ENCODE peak calls at places on chromosomes 16 and 17, in nine cellular contexts. P, Q, R, H, A, D, K, U and M are unnamed samples.
A peak's percentile ranks its signal among the peaks of the same experiment; 100 is the strongest.

GRCh38 chr17:7932949-7933348 is 943 bp downstream of the CNTROB start:
- DNase-seq in K (peak; percentile 67), D (no peak), R (peak; percentile 67), A (peak; percentile 49), H (peak; percentile 57), P (peak; percentile 61), U (peak; percentile 52), Q (no peak), M (no peak)

GRCh38 chr16:75385507-75386152 is 47.7 kb downstream of the CFDP1 start:
- DNase-seq in Q (no peak), U (peak; percentile 80), A (peak; percentile 76), K (peak; percentile 66), P (no peak), D (peak; percentile 36), H (no peak), R (no peak), M (no peak)

GRCh38 chr16:69366431-69366830 is 14.8 kb upstream of the TMED6 start:
- DNase-seq in Q (no peak), U (no peak), A (no peak), K (no peak), P (no peak), H (no peak), R (no peak), D (no peak), M (no peak)

GRCh38 chr16:85860413-85861094 is 38.4 kb upstream of the IRF8 start:
- DNase-seq in P (peak; percentile 14), K (no peak), R (peak; percentile 54), D (no peak), Q (no peak), A (no peak), H (no peak), U (no peak), M (no peak)

GRCh38 chr17:20281860-20282259 is 185.5 kb downstream of the LGALS9B start:
- DNase-seq in K (no peak), R (no peak), P (peak; percentile 19), D (no peak), U (peak; percentile 19), H (no peak), Q (no peak), A (no peak), M (peak; percentile 89)

GRCh38 chr17:47719411-47720152 is 13.5 kb upstream of the TBX21 start:
- DNase-seq in Q (no peak), R (no peak), A (no peak), K (no peak), P (no peak), D (no peak), H (no peak), U (peak; percentile 83), M (no peak)

GRCh38 chr17:50551884-50552283 is 4.9 kb downstream of the SPATA20 start:
- DNase-seq in R (no peak), H (no peak), K (no peak), D (no peak), P (no peak), U (no peak), Q (no peak), A (no peak), M (no peak)

GRCh38 chr16:66832190-66832589 is 1.4 kb upstream of the NAE1 start:
- DNase-seq in U (no peak), D (no peak), K (no peak), Q (no peak), A (peak; percentile 39), P (no peak), H (peak; percentile 26), R (no peak), M (no peak)

GRCh38 chr17:4838306-4838785 is 5.2 kb downstream of the MINK1 start:
- DNase-seq in D (no peak), Q (no peak), P (no peak), K (no peak), A (no peak), R (no peak), H (no peak), U (no peak), M (no peak)

GRCh38 chr17:4839965-4840892 is 7.1 kb downstream of the MINK1 start:
- DNase-seq in K (no peak), D (no peak), R (no peak), P (no peak), H (no peak), U (no peak), A (no peak), Q (no peak), M (no peak)

GRCh38 chr17:4836221-4836620 is 3.1 kb downstream of the MINK1 start:
- DNase-seq in A (no peak), H (no peak), R (no peak), K (no peak), P (no peak), D (no peak), Q (no peak), U (no peak), M (no peak)

GRCh38 chr17:4839221-4839620 is 6.1 kb downstream of the MINK1 start:
- DNase-seq in H (no peak), U (no peak), K (no peak), A (no peak), Q (no peak), D (no peak), P (no peak), R (no peak), M (no peak)

GRCh38 chr17:4837471-4838305 is 4.5 kb downstream of the MINK1 start:
- DNase-seq in R (no peak), U (no peak), K (no peak), P (no peak), A (no peak), D (peak; percentile 42), H (no peak), Q (no peak), M (no peak)
- H3K27ac ChIP-seq in R (peak overlapping the region; percentile 61), U (no peak overlapping the region), K (no peak overlapping the region), P (no peak overlapping the region), A (no peak overlapping the region), D (peak overlapping the region; percentile 67), H (no peak overlapping the region), Q (peak overlapping the region; percentile 63), M (no peak overlapping the region)

DNA sequence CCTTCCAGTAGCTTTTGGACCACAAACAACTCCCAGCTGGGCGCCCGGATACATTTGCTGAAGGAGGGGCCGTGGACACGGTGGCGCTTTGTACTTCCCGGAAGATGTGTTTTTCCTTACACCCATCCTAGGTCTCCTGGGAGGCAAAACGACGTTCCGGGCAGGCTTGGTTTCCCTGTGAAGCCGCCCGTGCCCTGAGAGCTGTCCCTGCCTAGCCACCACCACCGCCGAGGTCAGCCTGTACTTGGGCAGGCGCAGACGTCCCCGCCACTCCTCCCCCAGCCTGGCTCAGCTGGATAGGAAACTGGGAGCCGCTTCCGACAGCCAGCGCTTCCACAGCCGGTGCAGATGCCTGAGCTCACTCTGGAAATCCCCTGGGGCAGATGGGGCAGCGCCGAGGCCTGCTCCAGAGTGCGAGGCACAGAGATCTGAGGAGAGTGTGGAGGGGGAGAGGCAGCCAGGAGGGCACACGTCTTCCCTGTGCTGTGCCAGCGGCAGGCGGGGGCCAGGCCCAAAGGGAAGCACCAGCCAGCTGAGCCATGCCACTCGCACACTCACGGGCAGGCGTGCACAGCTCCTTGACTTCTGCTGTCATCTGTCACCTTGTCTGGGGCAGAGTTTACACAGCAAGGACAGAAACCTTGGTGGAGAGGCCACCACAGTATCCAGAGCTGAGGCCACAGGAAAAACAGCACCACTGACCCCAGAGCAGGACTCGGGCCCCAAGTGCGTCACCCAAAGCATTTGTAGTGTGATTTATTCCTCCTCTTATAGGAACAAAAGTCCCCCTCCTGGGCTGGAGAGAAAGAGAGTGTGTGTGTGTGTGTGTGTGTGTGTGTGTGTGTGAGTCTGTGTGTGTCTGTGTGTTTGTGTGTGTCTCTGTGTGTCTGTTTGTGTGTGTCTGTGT is 3.0 kb downstream of the RHBDF2 start:
- DNase-seq in D (peak; percentile 88), P (peak; percentile 63), Q (no peak), K (peak; percentile 68), H (peak; percentile 60), R (peak; percentile 87), A (peak; percentile 60), U (peak; percentile 84), M (peak; percentile 92)
- H3K4me3 ChIP-seq in D (peak overlapping the region; percentile 2), P (no peak overlapping the region), Q (no peak overlapping the region), K (no peak overlapping the region), H (no peak overlapping the region), R (no peak overlapping the region), A (no peak overlapping the region), U (no peak overlapping the region), M (no peak overlapping the region)

GRCh38 chr16:71449020-71449419 is 7.2 kb upstream of the TLE7 start:
- DNase-seq in R (no peak), H (no peak), D (no peak), Q (no peak), K (no peak), P (no peak), A (no peak), U (no peak), M (no peak)

GRCh38 chr16:71448274-71448866 is 6.5 kb upstream of the TLE7 start:
- DNase-seq in Q (no peak), A (no peak), K (no peak), H (no peak), U (no peak), D (no peak), R (no peak), P (no peak), M (no peak)

GRCh38 chr16:71456801-71457200 is 5.2 kb downstream of the ZNF23 start:
- DNase-seq in A (no peak), R (no peak), H (no peak), P (no peak), Q (no peak), K (no peak), D (no peak), U (no peak), M (no peak)

DNA sequence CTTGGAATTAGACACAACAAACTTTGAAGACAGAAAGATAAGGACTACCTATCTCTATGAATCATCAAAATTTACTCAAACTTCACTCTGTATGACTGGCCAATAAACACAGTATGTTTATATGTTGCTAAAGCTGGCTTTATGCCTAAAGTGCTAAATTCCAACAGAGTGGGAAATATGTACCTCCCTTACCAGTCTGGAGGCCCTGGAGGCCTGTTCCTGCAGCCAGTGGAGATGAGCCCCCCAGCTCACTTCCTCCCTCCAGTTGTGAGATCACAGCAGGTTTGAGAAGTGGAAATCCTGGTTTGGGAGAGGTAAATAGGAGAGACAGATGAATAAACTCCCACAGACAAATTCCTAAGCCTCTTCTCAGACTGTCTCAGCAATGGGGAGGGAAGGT is 9.0 kb downstream of the ZNF23 start:
- DNase-seq in R (no peak), H (no peak), K (no peak), D (no peak), Q (no peak), A (no peak), P (no peak), U (no peak), M (no peak)
- H3K9me3 ChIP-seq in R (peaks cover 55% of the 10 kb centered on the region), H (peaks cover 24% of the 10 kb centered on the region), K (peaks cover 21% of the 10 kb centered on the region), D (peaks cover 46% of the 10 kb centered on the region), Q (peaks cover 9% of the 10 kb centered on the region), A (no peaks in the 10 kb centered on the region), P (peaks cover 9% of the 10 kb centered on the region), U (peaks cover 13% of the 10 kb centered on the region), M (peaks cover 27% of the 10 kb centered on the region)

DNA sequence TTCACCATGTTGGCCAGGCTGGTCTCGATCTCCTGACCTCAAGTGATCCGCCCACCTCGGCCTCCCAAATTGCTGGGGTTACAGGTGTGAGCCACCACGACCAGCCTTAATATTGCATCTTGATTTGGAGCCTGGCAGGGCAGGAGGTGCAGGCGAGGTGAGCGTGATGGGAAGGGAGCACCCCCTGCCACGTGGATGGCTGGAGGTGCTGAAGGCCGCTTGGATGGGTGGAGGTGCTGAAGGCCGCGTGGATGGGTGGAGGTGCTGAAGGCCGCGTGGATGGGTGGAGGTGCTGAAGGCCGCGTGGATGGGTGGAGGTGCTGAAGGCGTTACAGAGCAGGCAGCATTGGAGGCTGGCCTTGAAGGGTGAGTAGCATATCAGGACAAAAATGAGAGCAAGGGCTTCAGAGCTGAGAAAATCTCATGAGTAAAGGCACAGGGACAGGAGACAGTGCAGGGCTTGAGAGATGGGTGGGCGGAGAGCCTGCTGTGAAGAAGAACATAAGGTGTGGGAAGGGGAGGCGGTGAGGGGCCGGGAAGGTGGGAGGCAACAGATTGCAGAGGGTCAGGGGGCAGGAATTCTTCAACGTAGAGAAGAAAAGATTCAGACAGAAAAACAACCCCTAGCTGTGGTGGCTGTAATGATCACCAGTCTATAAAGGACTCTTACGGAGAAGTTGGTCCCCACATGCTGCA is 101.8 kb upstream of the SEC14L1 start:
- DNase-seq in P (no peak), U (no peak), K (no peak), Q (no peak), H (no peak), A (no peak), R (no peak), D (no peak), M (peak; percentile 35)
- H3K27ac ChIP-seq in P (no peak overlapping the region), U (no peak overlapping the region), K (no peak overlapping the region), Q (no peak overlapping the region), H (no peak overlapping the region), A (no peak overlapping the region), R (no peak overlapping the region), D (no peak overlapping the region), M (no peak overlapping the region)